ENCODE peak calls at places on chromosome 2, in eight cellular contexts. M is NCI-H460; C is MV-4-11; H is Right ventricle myocardium superior; S is EL; K is choroid plexus epithelial cell; L is retina; Q is stimulated activated CD4-positive, alpha-beta T cell treated with anti-CD3 and anti-CD28 coated beads, Interleukin-4, amount 100 ng/mL, for 24 hours. Y is an unnamed sample.

GRCh38 chr2:16608661-16609643 is 56.7 kb downstream of the CYRIA start:
- DNase-seq in M (peak; percentile 64), S (peak; percentile 37), H (peak; percentile 90), K (peak; percentile 89), C (peak; percentile 75), Q (peak; percentile 89), L (peak; percentile 95), Y (peak; percentile 71)

GRCh38 chr2:221111739-221112138 is 460.4 kb downstream of the EPHA4 start:
- DNase-seq in K (no peak), M (no peak), C (no peak), Q (no peak), H (no peak), L (no peak), S (no peak), Y (no peak)

GRCh38 chr2:132547089-132547687 is 122.8 kb downstream of the LYPD1 start:
- DNase-seq in K (peak; percentile 88), L (peak; percentile 78), Q (peak; percentile 19), M (peak; percentile 78), C (peak; percentile 71), H (peak; percentile 57), S (peak; percentile 75), Y (peak; percentile 77)

GRCh38 chr2:198311020-198311419 is 506.6 kb downstream of the PLCL1 start:
- DNase-seq in H (no peak), K (no peak), S (no peak), M (no peak), Q (no peak), L (no peak), C (no peak), Y (no peak)

GRCh38 chr2:147495741-147496140 is 349.1 kb upstream of the ACVR2A start:
- DNase-seq in M (no peak), L (no peak), S (peak; percentile 4), H (no peak), C (peak; percentile 57), Q (no peak), K (no peak), Y (no peak)

GRCh38 chr2:11764359-11764758 is 17.9 kb downstream of the LPIN1 start:
- DNase-seq in C (no peak), K (no peak), H (peak; percentile 85), M (no peak), Q (no peak), S (no peak), L (no peak), Y (no peak)

GRCh38 chr2:29443086-29443485 is 327.9 kb downstream of the CLIP4 start:
- DNase-seq in C (no peak), Q (no peak), S (no peak), M (no peak), K (no peak), H (no peak), L (no peak), Y (no peak)

GRCh38 chr2:74503506-74504475 is 3.7 kb downstream of the PCGF1 start:
- DNase-seq in C (no peak), L (peak; percentile 16), Q (no peak), H (no peak), S (no peak), K (no peak), M (no peak), Y (no peak)

GRCh38 chr2:167715932-167716331 is 531.5 kb downstream of the STK39 start:
- DNase-seq in C (no peak), M (no peak), S (no peak), K (no peak), L (no peak), H (no peak), Q (no peak), Y (no peak)